ENCODE peak calls at places on chromosomes 4 and X, in eight cellular contexts. One of them, this sample, is unnamed. For H3K36me3, the result is how much of the 10 kb centered on the place peaks cover.

GRCh38 chrX:150906694-150907093 is 8.2 kb upstream of the CD99L2 start:
- DNase-seq in endodermal cell: no peak
- DNase-seq in kidney: no peak
- DNase-seq in SK-N-SH: no peak
- DNase-seq in left ventricle myocardium inferior: no peak
- DNase-seq in GM23338: no peak
- DNase-seq in MM.1S: no peak
- DNase-seq in cardiac muscle cell: no peak
- DNase-seq in this sample: no peak

GRCh38 chrX:67635424-67635823 is 91.6 kb downstream of the AR start:
- DNase-seq in left ventricle myocardium inferior: no peak
- DNase-seq in kidney: no peak
- DNase-seq in endodermal cell: no peak
- DNase-seq in SK-N-SH: no peak
- DNase-seq in cardiac muscle cell: no peak
- DNase-seq in MM.1S: no peak
- DNase-seq in GM23338: peak
- DNase-seq in this sample: no peak

GRCh38 chr4:55363618-55364420 is 17.8 kb downstream of the SRD5A3 start:
- DNase-seq in MM.1S: no peak
- DNase-seq in kidney: no peak
- DNase-seq in left ventricle myocardium inferior: no peak
- DNase-seq in SK-N-SH: no peak
- DNase-seq in endodermal cell: no peak
- DNase-seq in cardiac muscle cell: no peak
- DNase-seq in GM23338: no peak
- DNase-seq in this sample: no peak

GRCh38 chr4:22019676-22020075 is 71.1 kb upstream of the KCNIP4 start:
- DNase-seq in cardiac muscle cell: peak
- DNase-seq in endodermal cell: no peak
- DNase-seq in GM23338: no peak
- DNase-seq in MM.1S: no peak
- DNase-seq in left ventricle myocardium inferior: no peak
- DNase-seq in kidney: no peak
- DNase-seq in SK-N-SH: no peak
- DNase-seq in this sample: no peak

GRCh38 chrX:13985697-13986435 is 43.8 kb downstream of the GEMIN8 start:
- DNase-seq in SK-N-SH: no peak
- DNase-seq in GM23338: no peak
- DNase-seq in endodermal cell: no peak
- DNase-seq in cardiac muscle cell: no peak
- DNase-seq in kidney: no peak
- DNase-seq in left ventricle myocardium inferior: no peak
- DNase-seq in MM.1S: peak
- DNase-seq in this sample: no peak

GRCh38 chr4:31081375-31081774 is 361.2 kb downstream of the PCDH7 start:
- DNase-seq in endodermal cell: no peak
- DNase-seq in kidney: no peak
- DNase-seq in SK-N-SH: no peak
- DNase-seq in cardiac muscle cell: peak
- DNase-seq in MM.1S: no peak
- DNase-seq in left ventricle myocardium inferior: no peak
- DNase-seq in GM23338: no peak
- DNase-seq in this sample: no peak

GRCh38 chrX:54824195-54824594 is 16.6 kb downstream of the MAGED2 start:
- DNase-seq in kidney: no peak
- DNase-seq in GM23338: no peak
- DNase-seq in cardiac muscle cell: no peak
- DNase-seq in SK-N-SH: no peak
- DNase-seq in left ventricle myocardium inferior: no peak
- DNase-seq in endodermal cell: no peak
- DNase-seq in MM.1S: no peak
- DNase-seq in this sample: no peak

GRCh38 chrX:132956421-132957210 is 1.8 kb downstream of the HS6ST2 start:
- DNase-seq in MM.1S: no peak
- DNase-seq in SK-N-SH: peak
- DNase-seq in endodermal cell: peak
- DNase-seq in GM23338: peak
- DNase-seq in kidney: peak
- DNase-seq in left ventricle myocardium inferior: no peak
- DNase-seq in cardiac muscle cell: no peak
- DNase-seq in this sample: no peak

GRCh38 chr4:100312615-100313355 is 122.5 kb upstream of the DDIT4L start:
- DNase-seq in GM23338: no peak
- DNase-seq in cardiac muscle cell: no peak
- DNase-seq in endodermal cell: no peak
- DNase-seq in left ventricle myocardium inferior: no peak
- DNase-seq in MM.1S: no peak
- DNase-seq in kidney: no peak
- DNase-seq in SK-N-SH: no peak
- DNase-seq in this sample: no peak

GRCh38 chr4:146032234-146032860 is 93.7 kb upstream of the ZNF827 start:
- DNase-seq in cardiac muscle cell: no peak
- DNase-seq in kidney: no peak
- DNase-seq in GM23338: peak
- DNase-seq in left ventricle myocardium inferior: no peak
- DNase-seq in SK-N-SH: no peak
- DNase-seq in endodermal cell: peak
- DNase-seq in MM.1S: no peak
- DNase-seq in this sample: no peak

GRCh38 chr4:89820005-89820404 is 17.0 kb downstream of the SNCA start:
- DNase-seq in SK-N-SH: no peak
- DNase-seq in left ventricle myocardium inferior: no peak
- DNase-seq in GM23338: no peak
- DNase-seq in MM.1S: no peak
- DNase-seq in kidney: no peak
- DNase-seq in endodermal cell: no peak
- DNase-seq in cardiac muscle cell: no peak
- DNase-seq in this sample: no peak

GRCh38 chr4:108168672-108169562 is at the start of gene LEF1:
- DNase-seq in MM.1S: peak
- DNase-seq in kidney: peak
- DNase-seq in GM23338: peak
- DNase-seq in left ventricle myocardium inferior: no peak
- DNase-seq in SK-N-SH: peak
- DNase-seq in endodermal cell: peak
- DNase-seq in cardiac muscle cell: peak
- DNase-seq in this sample: peak

GRCh38 chr4:15425520-15425919 is 2.3 kb upstream of the C1QTNF7 start:
- DNase-seq in cardiac muscle cell: no peak
- DNase-seq in GM23338: no peak
- DNase-seq in left ventricle myocardium inferior: no peak
- DNase-seq in endodermal cell: no peak
- DNase-seq in MM.1S: no peak
- DNase-seq in SK-N-SH: no peak
- DNase-seq in kidney: no peak
- DNase-seq in this sample: no peak

GRCh38 chr4:22483551-22483981 is 32.3 kb downstream of the ADGRA3 start:
- DNase-seq in left ventricle myocardium inferior: no peak
- DNase-seq in MM.1S: no peak
- DNase-seq in GM23338: no peak
- DNase-seq in kidney: no peak
- DNase-seq in endodermal cell: no peak
- DNase-seq in cardiac muscle cell: peak
- DNase-seq in SK-N-SH: no peak
- DNase-seq in this sample: no peak

GRCh38 chr4:94827481-94828110 is 69.8 kb downstream of the BMPR1B start:
- DNase-seq in cardiac muscle cell: peak
- DNase-seq in GM23338: no peak
- DNase-seq in left ventricle myocardium inferior: no peak
- DNase-seq in MM.1S: no peak
- DNase-seq in kidney: no peak
- DNase-seq in SK-N-SH: no peak
- DNase-seq in endodermal cell: no peak
- DNase-seq in this sample: no peak

GRCh38 chrX:47169726-47170515 is 23.7 kb upstream of the UBA1 start:
- DNase-seq in cardiac muscle cell: peak
- DNase-seq in SK-N-SH: peak
- DNase-seq in GM23338: no peak
- DNase-seq in kidney: peak
- DNase-seq in endodermal cell: no peak
- DNase-seq in MM.1S: no peak
- DNase-seq in left ventricle myocardium inferior: peak
- DNase-seq in this sample: no peak

GRCh38 chrX:47172971-47173792 is 20.4 kb upstream of the UBA1 start:
- DNase-seq in cardiac muscle cell: no peak
- DNase-seq in GM23338: no peak
- DNase-seq in kidney: peak
- DNase-seq in endodermal cell: no peak
- DNase-seq in SK-N-SH: no peak
- DNase-seq in left ventricle myocardium inferior: no peak
- DNase-seq in MM.1S: no peak
- DNase-seq in this sample: no peak

GRCh38 chrX:47172549-47172948 is 21.1 kb upstream of the UBA1 start:
- DNase-seq in SK-N-SH: no peak
- DNase-seq in left ventricle myocardium inferior: no peak
- DNase-seq in endodermal cell: no peak
- DNase-seq in kidney: peak
- DNase-seq in GM23338: no peak
- DNase-seq in cardiac muscle cell: no peak
- DNase-seq in MM.1S: no peak
- DNase-seq in this sample: no peak

GRCh38 chrX:47170861-47171692 is 22.6 kb upstream of the UBA1 start:
- DNase-seq in MM.1S: no peak
- DNase-seq in cardiac muscle cell: no peak
- DNase-seq in GM23338: no peak
- DNase-seq in kidney: peak
- DNase-seq in left ventricle myocardium inferior: no peak
- DNase-seq in endodermal cell: no peak
- DNase-seq in SK-N-SH: peak
- DNase-seq in this sample: no peak

GRCh38 chrX:47171996-47172395 is 21.6 kb upstream of the UBA1 start:
- DNase-seq in SK-N-SH: no peak
- DNase-seq in cardiac muscle cell: no peak
- DNase-seq in left ventricle myocardium inferior: no peak
- DNase-seq in MM.1S: no peak
- DNase-seq in kidney: peak
- DNase-seq in GM23338: no peak
- DNase-seq in endodermal cell: no peak
- DNase-seq in this sample: no peak
- H3K36me3 ChIP-seq in SK-N-SH: under half
- H3K36me3 ChIP-seq in cardiac muscle cell: under half
- H3K36me3 ChIP-seq in left ventricle myocardium inferior: under half
- H3K36me3 ChIP-seq in MM.1S: under half
- H3K36me3 ChIP-seq in kidney: under half
- H3K36me3 ChIP-seq in GM23338: under half
- H3K36me3 ChIP-seq in endodermal cell: under half
- H3K36me3 ChIP-seq in this sample: under half

DNA sequence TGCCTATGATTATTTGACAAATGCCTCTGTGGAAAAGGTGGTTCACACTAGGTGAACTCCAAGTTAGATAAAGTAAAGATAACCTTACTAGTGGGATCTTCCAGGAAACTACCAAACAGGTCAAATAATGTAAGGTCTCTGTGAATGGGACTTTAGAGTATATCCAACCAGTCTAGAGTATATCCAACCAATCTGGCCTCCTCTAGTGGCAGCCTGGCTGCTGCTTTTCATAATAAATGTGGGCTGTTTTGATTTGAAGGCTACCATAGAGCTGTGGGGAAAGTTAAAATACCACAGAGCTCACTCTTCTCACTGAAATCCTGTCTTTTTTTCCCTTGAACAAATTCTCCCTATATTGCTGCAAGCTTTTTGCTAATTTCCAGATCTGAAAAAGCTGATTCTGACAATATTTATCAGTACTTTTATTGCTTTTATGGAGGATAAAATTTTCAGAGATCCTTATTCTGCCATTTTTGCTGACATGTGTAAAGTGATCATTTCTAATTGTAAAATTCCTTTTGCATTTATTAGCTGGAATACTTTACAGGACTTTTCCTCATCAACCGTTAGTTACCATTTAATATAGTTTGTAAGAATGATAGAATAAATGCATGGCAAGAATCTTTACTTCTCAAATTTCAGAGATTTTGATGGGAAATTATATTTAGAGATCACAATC is 111.3 kb downstream of the TET2 start:
- DNase-seq in endodermal cell: no peak
- DNase-seq in cardiac muscle cell: peak
- DNase-seq in MM.1S: no peak
- DNase-seq in SK-N-SH: no peak
- DNase-seq in kidney: no peak
- DNase-seq in GM23338: no peak
- DNase-seq in left ventricle myocardium inferior: no peak
- DNase-seq in this sample: no peak
- TF ChIP-seq CTCF in endodermal cell: peak
- TF ChIP-seq CTCF in cardiac muscle cell: no peak
- TF ChIP-seq CTCF in MM.1S: no peak
- TF ChIP-seq CTCF in SK-N-SH: no peak
- TF ChIP-seq CTCF in kidney: peak
- TF ChIP-seq CTCF in GM23338: peak
- TF ChIP-seq CTCF in left ventricle myocardium inferior: no peak
- TF ChIP-seq CTCF in this sample: no peak

DNA sequence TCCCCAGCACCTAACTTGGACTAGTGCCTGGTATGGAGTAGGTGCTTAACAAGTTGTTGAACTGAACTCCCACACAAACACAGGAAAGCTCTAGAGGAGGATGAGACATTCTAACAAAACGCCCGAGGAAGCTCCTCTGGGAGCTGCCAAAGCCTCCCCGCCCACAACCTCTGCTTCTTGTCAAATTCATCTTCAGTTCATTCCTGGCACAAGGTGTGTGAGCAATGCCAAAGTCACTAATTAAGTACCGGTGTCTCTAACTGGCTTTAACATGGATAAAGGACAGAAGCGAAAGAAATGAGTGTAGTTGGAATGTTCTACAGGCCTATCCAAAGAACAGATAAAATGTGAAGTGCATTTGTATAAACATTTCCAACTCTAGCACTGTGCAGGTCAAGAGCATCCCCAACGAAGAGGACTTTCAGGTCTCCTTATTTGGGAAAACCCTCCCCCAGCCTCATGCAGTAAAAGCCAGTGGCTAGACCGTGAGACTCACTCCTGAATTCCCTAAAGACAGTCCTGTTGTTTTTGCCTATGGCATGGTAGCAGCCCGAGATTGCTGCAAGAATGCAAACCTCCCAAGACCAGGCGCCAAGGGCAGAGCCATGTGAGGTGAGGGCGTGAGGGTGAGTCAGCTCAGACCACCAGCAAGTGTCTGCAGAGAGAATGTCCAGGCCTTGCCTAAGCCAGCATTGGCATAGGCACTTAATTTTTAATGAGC is 72.2 kb upstream of the KLF3 start:
- DNase-seq in cardiac muscle cell: peak
- DNase-seq in endodermal cell: no peak
- DNase-seq in MM.1S: no peak
- DNase-seq in SK-N-SH: no peak
- DNase-seq in kidney: no peak
- DNase-seq in GM23338: no peak
- DNase-seq in left ventricle myocardium inferior: no peak
- DNase-seq in this sample: no peak
- H3K36me3 ChIP-seq in cardiac muscle cell: under half
- H3K36me3 ChIP-seq in endodermal cell: under half
- H3K36me3 ChIP-seq in MM.1S: under half
- H3K36me3 ChIP-seq in SK-N-SH: under half
- H3K36me3 ChIP-seq in kidney: under half
- H3K36me3 ChIP-seq in GM23338: under half
- H3K36me3 ChIP-seq in left ventricle myocardium inferior: under half
- H3K36me3 ChIP-seq in this sample: under half

DNA sequence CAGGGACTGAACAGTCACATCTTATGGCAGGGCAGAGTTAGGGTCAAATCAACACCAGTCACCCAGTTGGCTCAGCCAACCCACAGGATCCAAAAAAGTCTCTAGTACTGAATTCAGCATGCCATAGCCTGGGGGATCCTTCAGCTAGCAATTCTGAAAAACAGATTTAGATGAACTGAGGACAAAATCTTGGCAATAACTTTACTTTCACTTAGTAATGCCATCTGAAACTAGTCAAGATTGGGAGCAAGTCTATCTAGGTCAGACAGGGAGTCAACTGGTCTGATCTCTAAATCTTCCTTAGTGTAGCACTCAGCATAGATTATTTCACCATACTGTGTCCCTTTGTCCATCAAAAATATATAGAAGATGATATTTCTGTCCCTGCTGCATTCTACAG is 76.0 kb downstream of the HHIP start:
- DNase-seq in endodermal cell: no peak
- DNase-seq in MM.1S: no peak
- DNase-seq in left ventricle myocardium inferior: no peak
- DNase-seq in SK-N-SH: no peak
- DNase-seq in GM23338: no peak
- DNase-seq in kidney: no peak
- DNase-seq in cardiac muscle cell: no peak
- DNase-seq in this sample: no peak
- TF ChIP-seq CTCF in endodermal cell: no peak
- TF ChIP-seq CTCF in MM.1S: no peak
- TF ChIP-seq CTCF in left ventricle myocardium inferior: no peak
- TF ChIP-seq CTCF in SK-N-SH: no peak
- TF ChIP-seq CTCF in GM23338: no peak
- TF ChIP-seq CTCF in kidney: no peak
- TF ChIP-seq CTCF in cardiac muscle cell: no peak
- TF ChIP-seq CTCF in this sample: no peak